ENCODE peak calls at places on chromosome 1, in five cellular contexts. One of them, this sample, is unnamed.

GRCh38 chr1:211415700-211416099 is 76.3 kb downstream of the RD3 start:
- DNase-seq in left ventricle myocardium inferior: no peak
- DNase-seq in breast epithelium: no peak
- DNase-seq in keratinocyte: no peak
- DNase-seq in CD4-positive, CD25-positive, alpha-beta regulatory T cell: no peak
- DNase-seq in this sample: no peak

GRCh38 chr1:9659328-9659727 is 7.8 kb downstream of the PIK3CD start:
- DNase-seq in left ventricle myocardium inferior: no peak
- DNase-seq in breast epithelium: no peak
- DNase-seq in keratinocyte: no peak
- DNase-seq in CD4-positive, CD25-positive, alpha-beta regulatory T cell: no peak
- DNase-seq in this sample: no peak

GRCh38 chr1:117225931-117226330 is 15.2 kb upstream of the VTCN1 start:
- DNase-seq in left ventricle myocardium inferior: no peak
- DNase-seq in breast epithelium: no peak
- DNase-seq in keratinocyte: no peak
- DNase-seq in CD4-positive, CD25-positive, alpha-beta regulatory T cell: no peak
- DNase-seq in this sample: no peak

GRCh38 chr1:37186246-37186756 is 152.0 kb upstream of the GRIK3 start:
- DNase-seq in left ventricle myocardium inferior: no peak
- DNase-seq in breast epithelium: no peak
- DNase-seq in keratinocyte: no peak
- DNase-seq in CD4-positive, CD25-positive, alpha-beta regulatory T cell: no peak
- DNase-seq in this sample: no peak

GRCh38 chr1:66166746-66167145 is 367.2 kb upstream of the SGIP1 start:
- DNase-seq in left ventricle myocardium inferior: no peak
- DNase-seq in breast epithelium: no peak
- DNase-seq in keratinocyte: no peak
- DNase-seq in CD4-positive, CD25-positive, alpha-beta regulatory T cell: no peak
- DNase-seq in this sample: no peak

GRCh38 chr1:82932727-82933126 is 1066.2 kb downstream of the TTLL7 start:
- DNase-seq in left ventricle myocardium inferior: no peak
- DNase-seq in breast epithelium: no peak
- DNase-seq in keratinocyte: no peak
- DNase-seq in CD4-positive, CD25-positive, alpha-beta regulatory T cell: no peak
- DNase-seq in this sample: no peak

GRCh38 chr1:44602675-44603610 is 71.3 kb downstream of the TMEM53 start:
- DNase-seq in left ventricle myocardium inferior: no peak
- DNase-seq in breast epithelium: no peak
- DNase-seq in keratinocyte: no peak
- DNase-seq in CD4-positive, CD25-positive, alpha-beta regulatory T cell: no peak
- DNase-seq in this sample: no peak

GRCh38 chr1:54474500-54475235 is 68.5 kb upstream of the SSBP3 start:
- DNase-seq in left ventricle myocardium inferior: no peak
- DNase-seq in breast epithelium: no peak
- DNase-seq in keratinocyte: no peak
- DNase-seq in CD4-positive, CD25-positive, alpha-beta regulatory T cell: no peak
- DNase-seq in this sample: peak; percentile 62

GRCh38 chr1:214224605-214225354 is 56.2 kb upstream of the SMYD2 start:
- DNase-seq in left ventricle myocardium inferior: no peak
- DNase-seq in breast epithelium: no peak
- DNase-seq in keratinocyte: no peak
- DNase-seq in CD4-positive, CD25-positive, alpha-beta regulatory T cell: no peak
- DNase-seq in this sample: no peak

GRCh38 chr1:240575976-240576666 is 35.8 kb downstream of the GREM2 start:
- DNase-seq in left ventricle myocardium inferior: no peak
- DNase-seq in breast epithelium: no peak
- DNase-seq in keratinocyte: no peak
- DNase-seq in CD4-positive, CD25-positive, alpha-beta regulatory T cell: peak; percentile 32
- DNase-seq in this sample: peak; percentile 13

GRCh38 chr1:29878501-29878900 is 642.2 kb downstream of the PTPRU start:
- DNase-seq in left ventricle myocardium inferior: no peak
- DNase-seq in breast epithelium: peak; percentile 2
- DNase-seq in keratinocyte: no peak
- DNase-seq in CD4-positive, CD25-positive, alpha-beta regulatory T cell: no peak
- DNase-seq in this sample: no peak

GRCh38 chr1:244273845-244274619 is 177.7 kb downstream of the ADSS2 start:
- DNase-seq in left ventricle myocardium inferior: peak; percentile 24
- DNase-seq in breast epithelium: no peak
- DNase-seq in keratinocyte: peak; percentile 84
- DNase-seq in CD4-positive, CD25-positive, alpha-beta regulatory T cell: no peak
- DNase-seq in this sample: peak; percentile 36

GRCh38 chr1:10706514-10706913 is 89.9 kb downstream of the CASZ1 start:
- DNase-seq in left ventricle myocardium inferior: no peak
- DNase-seq in breast epithelium: no peak
- DNase-seq in keratinocyte: no peak
- DNase-seq in CD4-positive, CD25-positive, alpha-beta regulatory T cell: no peak
- DNase-seq in this sample: no peak

GRCh38 chr1:100511058-100511457 is 26.9 kb upstream of the GPR88 start:
- DNase-seq in left ventricle myocardium inferior: no peak
- DNase-seq in breast epithelium: no peak
- DNase-seq in keratinocyte: no peak
- DNase-seq in CD4-positive, CD25-positive, alpha-beta regulatory T cell: no peak
- DNase-seq in this sample: no peak

GRCh38 chr1:10546896-10547295 is 72.1 kb downstream of the PEX14 start:
- DNase-seq in left ventricle myocardium inferior: no peak
- DNase-seq in breast epithelium: no peak
- DNase-seq in keratinocyte: no peak
- DNase-seq in CD4-positive, CD25-positive, alpha-beta regulatory T cell: no peak
- DNase-seq in this sample: no peak

GRCh38 chr1:179107706-179108629 is 26.1 kb downstream of the TOR3A start:
- DNase-seq in left ventricle myocardium inferior: no peak
- DNase-seq in breast epithelium: no peak
- DNase-seq in keratinocyte: no peak
- DNase-seq in CD4-positive, CD25-positive, alpha-beta regulatory T cell: no peak
- DNase-seq in this sample: no peak

DNA sequence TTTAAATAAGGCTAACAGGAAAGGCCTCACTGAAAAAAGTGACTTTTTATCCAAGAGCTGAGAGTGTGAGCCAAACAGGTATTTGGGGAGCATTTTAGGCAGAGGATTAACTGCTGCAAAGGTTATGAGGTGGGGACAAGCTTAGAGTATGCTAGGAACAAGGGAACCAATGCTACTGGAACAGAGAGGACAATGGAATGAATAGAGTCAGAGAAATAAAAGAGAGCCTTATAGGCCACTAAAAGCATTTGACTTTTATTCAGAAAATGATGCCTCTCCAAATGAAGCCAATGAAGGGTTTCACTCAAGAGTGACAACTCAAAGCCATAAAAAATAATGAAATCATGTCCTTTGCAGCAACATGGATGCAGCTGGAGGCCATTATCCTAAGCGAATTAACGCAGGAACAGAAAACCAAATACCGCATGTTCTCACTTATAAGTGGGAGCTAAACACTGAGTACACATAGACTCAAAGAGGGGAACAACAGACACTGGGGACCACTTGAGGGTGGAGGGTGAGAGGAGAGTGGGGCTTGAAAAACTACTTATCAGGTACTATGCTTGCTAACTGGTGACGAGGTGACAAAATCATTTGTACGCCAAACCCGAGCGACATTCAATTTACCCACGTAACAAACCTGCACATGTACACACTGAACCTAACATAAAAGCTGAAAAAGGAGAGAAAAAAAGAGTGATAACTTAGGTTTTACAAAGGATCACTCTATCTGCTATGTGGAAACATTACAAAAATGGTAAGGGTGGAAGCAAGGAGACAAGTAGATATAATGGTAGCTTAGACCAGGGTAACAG is 11.1 kb downstream of the PTP4A2 start:
- DNase-seq in left ventricle myocardium inferior: no peak
- DNase-seq in breast epithelium: no peak
- DNase-seq in keratinocyte: no peak
- DNase-seq in CD4-positive, CD25-positive, alpha-beta regulatory T cell: no peak
- DNase-seq in this sample: no peak
- H3K4me1 ChIP-seq in left ventricle myocardium inferior: peaks cover 97% of the 10 kb centered on the region
- H3K4me1 ChIP-seq in breast epithelium: no peaks in the 10 kb centered on the region
- H3K4me1 ChIP-seq in keratinocyte: peaks cover 15% of the 10 kb centered on the region
- H3K4me1 ChIP-seq in CD4-positive, CD25-positive, alpha-beta regulatory T cell: peaks cover 86% of the 10 kb centered on the region
- H3K4me1 ChIP-seq in this sample: peaks cover 74% of the 10 kb centered on the region

DNA sequence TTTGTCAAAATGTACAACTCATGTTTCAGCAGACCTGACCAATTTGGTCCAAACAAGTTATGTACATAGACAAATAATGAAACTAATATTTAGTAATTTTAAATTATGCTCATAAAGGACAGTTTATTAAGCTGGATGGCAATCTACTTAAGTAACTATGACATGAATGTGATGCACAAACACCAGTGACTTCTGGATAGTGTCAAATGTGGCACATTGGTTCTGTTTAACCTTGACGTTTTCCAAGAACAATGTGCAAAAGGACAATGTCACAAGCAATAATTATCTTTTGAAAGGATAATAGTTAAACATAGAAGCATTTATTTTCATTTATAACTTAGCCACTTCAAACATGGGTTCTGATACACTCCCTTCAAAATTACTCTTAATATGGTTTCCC is 80.0 kb downstream of the TRIM33 start:
- DNase-seq in left ventricle myocardium inferior: no peak
- DNase-seq in breast epithelium: no peak
- DNase-seq in keratinocyte: no peak
- DNase-seq in CD4-positive, CD25-positive, alpha-beta regulatory T cell: no peak
- DNase-seq in this sample: no peak
- H3K36me3 ChIP-seq in left ventricle myocardium inferior: peaks cover 24% of the 10 kb centered on the region
- H3K36me3 ChIP-seq in breast epithelium: no peaks in the 10 kb centered on the region
- H3K36me3 ChIP-seq in keratinocyte: peaks cover 8% of the 10 kb centered on the region
- H3K36me3 ChIP-seq in CD4-positive, CD25-positive, alpha-beta regulatory T cell: peaks cover 46% of the 10 kb centered on the region
- H3K36me3 ChIP-seq in this sample: no peaks in the 10 kb centered on the region

DNA sequence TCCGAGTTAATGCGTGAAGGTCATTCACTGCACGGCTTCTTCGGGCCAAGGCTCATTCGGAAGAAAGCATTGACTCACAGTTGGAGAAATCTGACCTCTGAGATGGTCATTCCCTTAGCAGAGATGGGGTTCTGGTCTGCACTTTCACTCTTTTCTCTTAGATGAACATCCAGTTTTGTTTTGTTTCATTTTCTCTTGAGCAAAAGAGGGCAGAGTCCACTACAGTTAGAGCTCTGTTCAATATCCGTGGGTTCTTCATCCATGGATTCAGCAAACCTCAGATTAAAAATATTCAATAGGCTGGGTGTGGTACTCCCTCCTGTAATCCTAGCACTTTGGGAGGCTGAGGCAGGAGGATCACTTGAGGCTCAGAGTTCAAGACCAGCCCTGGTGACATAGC is 57.4 kb upstream of the SIPA1L2 start:
- DNase-seq in left ventricle myocardium inferior: no peak
- DNase-seq in breast epithelium: no peak
- DNase-seq in keratinocyte: no peak
- DNase-seq in CD4-positive, CD25-positive, alpha-beta regulatory T cell: no peak
- DNase-seq in this sample: no peak
- H3K4me1 ChIP-seq in left ventricle myocardium inferior: peaks cover 14% of the 10 kb centered on the region
- H3K4me1 ChIP-seq in breast epithelium: no peaks in the 10 kb centered on the region
- H3K4me1 ChIP-seq in keratinocyte: peaks cover 7% of the 10 kb centered on the region
- H3K4me1 ChIP-seq in CD4-positive, CD25-positive, alpha-beta regulatory T cell: no peaks in the 10 kb centered on the region
- H3K4me1 ChIP-seq in this sample: peaks cover 5% of the 10 kb centered on the region

DNA sequence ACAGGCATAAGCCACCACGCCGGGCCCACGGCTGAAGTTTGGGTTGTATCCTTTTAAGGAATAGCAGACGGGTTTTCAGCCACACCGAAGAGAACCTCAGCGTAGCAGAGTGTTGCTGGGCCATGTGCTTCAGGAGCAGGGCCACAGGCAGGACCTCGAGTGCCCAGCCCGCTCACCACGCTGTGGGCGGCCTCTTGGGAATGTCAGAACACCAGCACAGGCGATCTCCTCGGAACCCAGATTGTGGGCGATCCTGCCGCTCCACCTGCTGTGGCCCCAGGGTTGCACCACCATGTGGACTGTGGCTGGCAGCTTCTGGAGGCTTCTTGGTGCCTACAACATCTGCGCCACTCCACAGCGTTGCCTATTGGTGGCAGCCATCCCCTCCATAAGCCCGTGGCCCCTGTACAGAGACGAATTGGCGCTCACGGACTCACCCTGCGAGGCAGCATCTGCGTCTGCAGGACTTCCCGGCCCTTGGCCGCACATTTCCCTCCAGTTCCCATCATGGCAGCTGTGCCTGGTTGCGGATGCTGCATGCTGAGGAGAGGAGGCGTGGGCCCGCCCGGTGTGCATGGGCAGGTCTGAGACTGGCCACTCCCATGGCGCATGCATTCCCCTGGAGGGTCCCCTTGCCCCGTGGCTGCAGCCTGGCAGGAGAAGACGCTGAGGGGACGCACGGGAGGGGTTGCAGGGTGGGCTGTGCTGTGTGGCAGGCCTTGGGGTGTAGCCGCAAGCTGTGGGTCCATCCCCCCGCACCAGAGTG is 69.3 kb downstream of the SKI start:
- DNase-seq in left ventricle myocardium inferior: no peak
- DNase-seq in breast epithelium: no peak
- DNase-seq in keratinocyte: no peak
- DNase-seq in CD4-positive, CD25-positive, alpha-beta regulatory T cell: no peak
- DNase-seq in this sample: no peak
- H3K36me3 ChIP-seq in left ventricle myocardium inferior: no peaks in the 10 kb centered on the region
- H3K36me3 ChIP-seq in breast epithelium: no peaks in the 10 kb centered on the region
- H3K36me3 ChIP-seq in keratinocyte: peaks cover 2% of the 10 kb centered on the region
- H3K36me3 ChIP-seq in CD4-positive, CD25-positive, alpha-beta regulatory T cell: no peaks in the 10 kb centered on the region
- H3K36me3 ChIP-seq in this sample: no peaks in the 10 kb centered on the region

DNA sequence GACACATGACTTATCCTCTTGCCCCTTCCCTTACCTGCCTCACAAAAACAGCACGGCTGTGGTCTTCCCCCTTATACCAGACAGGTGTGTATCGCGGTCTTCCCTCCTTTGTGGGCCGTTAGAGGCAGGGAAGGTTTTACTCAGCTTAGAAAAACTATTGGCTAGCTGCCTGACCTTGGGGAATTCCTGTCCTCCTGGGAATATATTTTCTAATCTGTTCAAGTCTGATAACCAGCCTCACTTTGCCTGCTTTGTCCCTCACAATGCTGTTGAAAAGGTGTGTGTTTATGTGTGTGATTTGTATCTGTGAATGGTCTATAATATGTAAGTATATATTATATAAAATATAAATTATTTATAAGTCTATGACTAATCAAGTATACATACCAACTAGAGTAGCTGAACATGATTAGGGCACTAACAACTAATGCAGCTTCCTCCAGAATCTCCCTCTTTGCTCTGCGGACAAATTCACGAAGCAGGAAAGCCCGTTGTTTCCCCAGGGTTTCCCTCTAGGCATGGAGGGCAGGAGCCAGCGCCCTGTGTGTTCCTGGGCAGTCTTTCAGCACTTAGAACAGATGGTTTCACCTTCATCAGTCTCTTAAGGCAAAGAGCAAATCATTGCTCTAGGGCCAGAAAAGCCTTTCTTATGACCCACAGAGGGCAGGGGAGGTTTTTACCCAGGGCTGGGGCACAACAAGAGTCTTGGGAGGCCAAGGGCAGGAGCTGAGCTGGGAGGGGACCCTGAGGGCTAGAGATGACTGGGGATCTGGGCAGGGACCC is 25.6 kb downstream of the SLC26A9 start:
- DNase-seq in left ventricle myocardium inferior: no peak
- DNase-seq in breast epithelium: no peak
- DNase-seq in keratinocyte: no peak
- DNase-seq in CD4-positive, CD25-positive, alpha-beta regulatory T cell: no peak
- DNase-seq in this sample: no peak
- H3K4me1 ChIP-seq in left ventricle myocardium inferior: peaks cover 62% of the 10 kb centered on the region
- H3K4me1 ChIP-seq in breast epithelium: no peaks in the 10 kb centered on the region
- H3K4me1 ChIP-seq in keratinocyte: no peaks in the 10 kb centered on the region
- H3K4me1 ChIP-seq in CD4-positive, CD25-positive, alpha-beta regulatory T cell: no peaks in the 10 kb centered on the region
- H3K4me1 ChIP-seq in this sample: no peaks in the 10 kb centered on the region

GRCh38 chr1:226664413-226665101 is 74.5 kb downstream of the ITPKB start:
- DNase-seq in left ventricle myocardium inferior: peak; percentile 46
- DNase-seq in breast epithelium: no peak
- DNase-seq in keratinocyte: no peak
- DNase-seq in CD4-positive, CD25-positive, alpha-beta regulatory T cell: no peak
- DNase-seq in this sample: no peak
- H3K36me3 ChIP-seq in left ventricle myocardium inferior: no peaks in the 10 kb centered on the region
- H3K36me3 ChIP-seq in breast epithelium: no peaks in the 10 kb centered on the region
- H3K36me3 ChIP-seq in keratinocyte: no peaks in the 10 kb centered on the region
- H3K36me3 ChIP-seq in CD4-positive, CD25-positive, alpha-beta regulatory T cell: peaks cover 5% of the 10 kb centered on the region
- H3K36me3 ChIP-seq in this sample: no peaks in the 10 kb centered on the region